ENCODE peak calls at places on chromosomes 12 and 14, in seven cellular contexts. B, H, Y, F, X, C and K are unnamed samples. For H3K27me3, the result is how much of the 10 kb centered on the place peaks cover.

GRCh38 chr12:3207858-3208257 is 130.7 kb downstream of the TSPAN9 start:
- DNase-seq in B (no peak), H (no peak), Y (no peak), F (no peak), X (peak), C (no peak), K (no peak)

GRCh38 chr12:91432755-91433154 is 250.1 kb upstream of the DCN start:
- DNase-seq in B (no peak), H (no peak), Y (no peak), F (no peak), X (no peak), C (no peak), K (no peak)

GRCh38 chr12:77161944-77162343 is 96.6 kb upstream of the E2F7 start:
- DNase-seq in B (no peak), H (no peak), Y (no peak), F (no peak), X (no peak), C (no peak), K (no peak)

GRCh38 chr12:16844875-16845274 is 238.9 kb upstream of the LMO3 start:
- DNase-seq in B (no peak), H (no peak), Y (no peak), F (no peak), X (peak), C (no peak), K (no peak)

GRCh38 chr14:41606249-41607118 is at the start of gene LRFN5:
- DNase-seq in B (no peak), H (peak), Y (no peak), F (peak), X (no peak), C (no peak), K (peak)

GRCh38 chr12:113932411-113933196 is 33.5 kb downstream of the RBM19 start:
- DNase-seq in B (no peak), H (no peak), Y (no peak), F (peak), X (no peak), C (no peak), K (no peak)

GRCh38 chr12:32270818-32271710 is 128.3 kb upstream of the FGD4 start:
- DNase-seq in B (no peak), H (no peak), Y (no peak), F (peak), X (no peak), C (no peak), K (no peak)

GRCh38 chr14:49692895-49693737 is at the start of gene KLHDC1:
- DNase-seq in B (peak), H (peak), Y (peak), F (peak), X (peak), C (peak), K (peak)

GRCh38 chr14:79578470-79578869 is 632.8 kb downstream of the DIO2 start:
- DNase-seq in B (no peak), H (no peak), Y (no peak), F (no peak), X (no peak), C (no peak), K (no peak)

GRCh38 chr12:121915841-121916321 is 2.5 kb upstream of the CFAP251 start:
- DNase-seq in B (no peak), H (no peak), Y (no peak), F (peak), X (no peak), C (no peak), K (no peak)

GRCh38 chr12:121921106-121921505 is 2.7 kb downstream of the CFAP251 start:
- DNase-seq in B (no peak), H (no peak), Y (no peak), F (no peak), X (no peak), C (no peak), K (no peak)

GRCh38 chr12:121918679-121919038 is 267 bp downstream of the CFAP251 start:
- DNase-seq in B (no peak), H (no peak), Y (no peak), F (no peak), X (no peak), C (no peak), K (no peak)

GRCh38 chr12:121917950-121918678 is at the start of gene CFAP251:
- DNase-seq in B (peak), H (peak), Y (peak), F (peak), X (peak), C (peak), K (peak)

GRCh38 chr12:121916719-121917118 is 1.7 kb upstream of the CFAP251 start:
- DNase-seq in B (no peak), H (no peak), Y (no peak), F (peak), X (no peak), C (no peak), K (peak)
- TF ChIP-seq CTCF in B (no peak), H (no peak), Y (no peak), F (peak), X (no peak), C (no peak), K (peak)

DNA sequence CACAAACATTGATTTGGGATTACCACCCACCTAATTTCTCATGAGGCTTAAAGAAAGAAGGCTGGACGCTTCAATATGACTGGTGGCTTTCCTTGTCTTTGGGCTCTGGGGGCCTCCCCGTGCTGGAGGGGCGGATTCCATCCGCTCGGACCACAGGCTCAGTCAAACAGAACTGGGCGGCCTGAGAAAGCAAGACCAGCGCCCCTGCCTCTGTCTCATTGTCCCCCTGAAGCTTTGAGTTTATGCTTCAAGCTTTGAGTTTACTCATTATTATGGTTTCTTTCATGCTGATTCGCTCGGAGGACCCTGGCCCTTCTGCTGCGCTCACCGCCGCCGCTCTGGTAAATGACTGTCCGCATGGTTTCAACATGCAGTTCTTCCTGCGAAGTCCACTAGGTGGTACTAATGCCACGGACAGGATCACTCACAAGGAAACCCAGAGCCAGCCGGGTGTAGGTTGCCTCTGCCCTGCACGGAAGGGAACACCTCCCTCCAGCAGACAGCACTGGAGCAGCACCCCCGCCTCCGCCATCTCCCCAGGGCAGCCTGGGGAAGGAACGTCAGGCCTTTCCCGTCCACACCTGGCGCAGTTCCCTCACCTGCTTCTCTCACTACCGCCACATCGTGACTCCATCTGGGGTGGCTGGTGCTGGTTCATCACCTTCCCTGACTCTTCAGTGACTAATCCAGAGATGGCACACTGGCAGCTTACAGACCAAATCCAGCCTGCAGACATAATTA is 13.2 kb upstream of the TIGAR start:
- DNase-seq in B (no peak), H (peak), Y (peak), F (peak), X (peak), C (no peak), K (peak)
- H3K27me3 ChIP-seq in B (under half), H (under half), Y (under half), F (under half), X (under half), C (under half), K (half or more)

DNA sequence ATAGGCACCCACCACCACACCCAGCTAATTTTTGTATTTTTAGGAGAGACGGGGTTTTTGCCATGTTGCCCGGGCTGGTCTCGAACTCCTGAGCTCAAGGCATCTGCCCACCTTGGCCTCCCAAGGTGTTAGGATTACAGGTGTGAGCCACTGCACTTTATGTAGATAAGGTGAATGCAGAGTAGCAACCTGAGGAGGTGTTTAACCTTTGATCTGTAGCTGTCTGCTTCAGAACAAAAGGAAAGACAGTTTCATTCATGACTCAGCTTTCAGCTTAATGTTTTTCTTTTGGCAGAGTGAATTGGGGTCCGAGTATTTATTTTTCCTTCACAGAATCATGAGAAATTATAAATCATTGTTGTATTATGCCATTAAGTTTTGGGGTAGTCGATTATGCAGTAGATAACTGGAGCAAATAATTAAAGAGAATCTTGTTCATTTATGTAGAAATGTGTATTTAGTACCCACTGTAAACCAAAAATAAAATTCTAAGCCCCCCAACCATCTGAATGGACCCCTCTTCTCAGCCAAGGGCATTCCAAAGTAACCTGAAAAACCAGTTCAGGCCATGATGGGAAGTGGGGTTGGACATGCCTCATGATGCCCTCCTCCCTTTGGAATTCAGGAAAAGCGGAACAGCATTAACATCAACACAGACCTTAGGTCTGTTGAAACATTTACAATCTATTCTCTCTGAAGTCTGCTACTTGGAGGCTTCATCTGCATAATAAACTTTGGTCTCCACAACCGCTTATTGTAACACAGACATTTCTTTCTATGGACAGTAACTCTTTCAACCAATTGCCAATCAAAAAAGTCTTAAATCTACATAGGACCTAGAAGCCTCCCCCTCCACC is 10.7 kb upstream of the STX2 start:
- DNase-seq in B (no peak), H (peak), Y (no peak), F (no peak), X (peak), C (no peak), K (no peak)
- H3K4me3 ChIP-seq in B (no peak), H (no peak), Y (no peak), F (no peak), X (no peak), C (no peak), K (no peak)

GRCh38 chr12:48956279-48957140 is 777 bp downstream of the ARF3 start:
- DNase-seq in B (peak), H (peak), Y (peak), F (peak), X (peak), C (peak), K (peak)

GRCh38 chr12:48954061-48954460 is 3.2 kb downstream of the ARF3 start:
- DNase-seq in B (no peak), H (no peak), Y (no peak), F (no peak), X (no peak), C (no peak), K (no peak)

GRCh38 chr12:48954781-48955501 is 2.3 kb downstream of the ARF3 start:
- DNase-seq in B (no peak), H (no peak), Y (no peak), F (no peak), X (no peak), C (no peak), K (no peak)

GRCh38 chr12:48958049-48958388 is 732 bp upstream of the ARF3 start:
- DNase-seq in B (no peak), H (no peak), Y (no peak), F (no peak), X (no peak), C (no peak), K (no peak)

GRCh38 chr12:48957141-48958048 is at the start of gene ARF3:
- DNase-seq in B (peak), H (peak), Y (peak), F (peak), X (peak), C (peak), K (peak)
- TF ChIP-seq CTCF in B (no peak), H (no peak), Y (no peak), F (peak), X (no peak), C (no peak), K (no peak)